ENCODE peak calls at places on chromosomes 6 and 20, in eight cellular contexts. B is heart left ventricle, T is adrenal gland, S is stomach, W is body of pancreas, I is esophagus muscularis mucosa, E is HCT116, R is A549. X is an unnamed sample.
A peak's percentile ranks its signal among the peaks of the same experiment; 100 is the strongest.

GRCh38 chr6:168116446-168116974 is 37.5 kb upstream of the FRMD1 start:
- DNase-seq in S (no peak), R (no peak), E (no peak), I (no peak), T (peak; percentile 0), W (no peak), B (peak; percentile 8), X (no peak)

GRCh38 chr20:19338960-19339359 is 126.5 kb downstream of the SLC24A3 start:
- DNase-seq in E (no peak), B (no peak), W (no peak), T (no peak), I (no peak), R (no peak), S (no peak), X (no peak)

GRCh38 chr20:6632187-6632586 is 135.3 kb upstream of the BMP2 start:
- DNase-seq in S (no peak), E (no peak), R (no peak), T (peak; percentile 73), B (peak; percentile 30), W (peak; percentile 26), I (peak; percentile 70), X (no peak)

GRCh38 chr20:667351-668034 is 8.1 kb downstream of the SCRT2 start:
- DNase-seq in R (peak; percentile 69), T (no peak), B (no peak), E (no peak), S (peak; percentile 68), I (no peak), W (peak; percentile 40), X (peak; percentile 48)

GRCh38 chr20:50701055-50701963 is 10.0 kb upstream of the RIPOR3 start:
- DNase-seq in S (no peak), B (no peak), R (peak; percentile 68), I (no peak), E (no peak), W (no peak), T (no peak), X (no peak)

GRCh38 chr6:142387997-142388815 is 86.4 kb downstream of the ADGRG6 start:
- DNase-seq in W (no peak), S (no peak), R (peak; percentile 55), T (no peak), B (no peak), E (no peak), I (no peak), X (no peak)

GRCh38 chr20:10647909-10648308 is 25.9 kb downstream of the JAG1 start:
- DNase-seq in S (no peak), I (no peak), E (no peak), W (no peak), T (no peak), B (no peak), R (no peak), X (no peak)

GRCh38 chr20:55232647-55233046 is 757.3 kb downstream of the DOK5 start:
- DNase-seq in R (no peak), B (no peak), S (no peak), T (no peak), I (no peak), W (no peak), E (no peak), X (no peak)

GRCh38 chr6:100260584-100260983 is 204.1 kb downstream of the SIM1 start:
- DNase-seq in R (no peak), I (no peak), T (no peak), S (no peak), E (no peak), W (no peak), B (no peak), X (no peak)

GRCh38 chr20:20404546-20405092 is 36.7 kb downstream of the INSM1 start:
- DNase-seq in T (no peak), S (no peak), R (no peak), W (no peak), B (no peak), I (no peak), E (no peak), X (no peak)

GRCh38 chr6:169933251-169933821 is 181.9 kb downstream of the ERMARD start:
- DNase-seq in R (no peak), B (no peak), E (no peak), T (no peak), S (peak; percentile 70), I (peak; percentile 87), W (peak; percentile 66), X (no peak)

GRCh38 chr6:168032383-168032760 is 34.9 kb downstream of the KIF25 start:
- DNase-seq in W (no peak), T (no peak), B (no peak), I (peak; percentile 80), R (no peak), S (no peak), E (no peak), X (no peak)

GRCh38 chr20:50083034-50083433 is 29.9 kb downstream of the UBE2V1 start:
- DNase-seq in W (peak; percentile 7), E (no peak), T (no peak), B (no peak), S (no peak), I (no peak), R (no peak), X (no peak)

GRCh38 chr20:59962155-59962554 is 3.9 kb downstream of the CDH26 start:
- DNase-seq in R (no peak), I (no peak), B (no peak), E (no peak), W (no peak), T (no peak), S (no peak), X (no peak)

GRCh38 chr20:56285496-56285895 is 37.0 kb downstream of the MC3R start:
- DNase-seq in T (peak; percentile 52), I (no peak), S (no peak), W (no peak), B (no peak), E (no peak), R (no peak), X (no peak)

DNA sequence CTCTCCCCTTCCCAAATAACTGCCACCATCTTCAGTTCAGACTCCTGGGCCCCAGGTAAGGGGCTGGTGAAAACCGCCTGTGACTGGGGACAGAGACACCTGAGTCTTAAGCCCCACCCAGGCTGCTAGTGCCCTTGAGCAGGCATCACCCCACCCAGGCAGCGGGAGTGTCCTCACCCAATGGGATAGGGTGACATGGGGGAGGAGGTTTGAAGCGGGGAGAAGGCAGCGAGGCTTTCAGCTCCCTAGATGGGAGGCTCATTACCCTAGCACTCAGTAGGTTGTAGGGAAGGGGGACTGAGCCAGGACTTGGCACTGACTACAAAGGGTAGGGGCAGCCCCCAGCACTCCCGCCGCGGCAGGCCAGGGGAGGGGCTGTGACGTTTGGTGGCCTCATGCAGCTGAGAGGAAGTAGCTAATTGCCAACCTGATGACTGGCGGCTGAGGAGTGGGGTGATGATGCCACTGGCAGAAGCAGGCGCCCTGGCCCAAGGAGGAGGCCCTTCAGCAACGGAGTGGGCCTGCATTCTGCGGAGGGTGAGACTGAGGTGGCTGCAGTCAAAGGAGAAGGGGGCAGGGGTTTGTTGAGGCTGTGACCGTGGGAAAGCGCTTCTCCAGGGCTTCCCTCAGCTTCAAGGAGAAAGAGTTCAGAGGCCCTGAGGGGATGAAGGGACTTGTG is 126.9 kb downstream of the MRPL14 start:
- DNase-seq in T (no peak), W (peak; percentile 41), R (no peak), S (no peak), E (peak; percentile 65), B (no peak), I (no peak), X (no peak)
- TF ChIP-seq POLR2A in T (no peak), W (no peak), R (no peak), S (no peak), E (no peak), B (no peak), I (no peak), X (no peak)

GRCh38 chr6:137389150-137389664 is 105.0 kb downstream of the OLIG3 start:
- DNase-seq in R (no peak), E (no peak), T (peak; percentile 18), I (no peak), B (no peak), W (no peak), S (no peak), X (no peak)

GRCh38 chr6:137391061-137391814 is 103.0 kb downstream of the OLIG3 start:
- DNase-seq in S (no peak), T (no peak), B (no peak), I (no peak), R (no peak), E (no peak), W (no peak), X (no peak)

GRCh38 chr6:137390264-137390787 is 103.9 kb downstream of the OLIG3 start:
- DNase-seq in W (no peak), T (no peak), R (no peak), E (no peak), B (no peak), S (no peak), I (no peak), X (no peak)

DNA sequence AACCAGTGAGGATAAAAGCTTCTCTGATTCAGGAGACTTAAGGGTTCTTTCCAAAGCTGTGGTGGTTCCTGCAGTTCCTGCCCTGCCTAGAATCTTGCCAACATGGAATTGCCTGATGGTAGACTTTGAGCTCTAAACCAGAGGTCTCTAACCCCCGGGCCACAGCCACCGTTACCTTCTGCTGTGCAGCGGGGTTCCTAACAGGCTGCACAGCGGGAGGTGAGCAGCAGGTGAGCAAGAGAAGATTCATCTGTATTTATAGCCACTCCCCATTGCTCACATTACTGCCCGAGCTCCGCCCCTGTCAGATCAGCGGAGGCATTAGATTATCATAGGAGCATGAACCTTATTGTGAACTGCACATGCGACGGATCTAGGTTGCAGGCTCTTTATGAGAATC is 106.8 kb downstream of the OLIG3 start:
- DNase-seq in B (no peak), T (no peak), S (no peak), E (no peak), W (no peak), R (no peak), I (no peak), X (no peak)
- H3K27ac ChIP-seq in B (no peak overlapping the region), T (no peak overlapping the region), S (no peak overlapping the region), E (no peak overlapping the region), W (no peak overlapping the region), R (no peak overlapping the region), I (no peak overlapping the region), X (no peak overlapping the region)

DNA sequence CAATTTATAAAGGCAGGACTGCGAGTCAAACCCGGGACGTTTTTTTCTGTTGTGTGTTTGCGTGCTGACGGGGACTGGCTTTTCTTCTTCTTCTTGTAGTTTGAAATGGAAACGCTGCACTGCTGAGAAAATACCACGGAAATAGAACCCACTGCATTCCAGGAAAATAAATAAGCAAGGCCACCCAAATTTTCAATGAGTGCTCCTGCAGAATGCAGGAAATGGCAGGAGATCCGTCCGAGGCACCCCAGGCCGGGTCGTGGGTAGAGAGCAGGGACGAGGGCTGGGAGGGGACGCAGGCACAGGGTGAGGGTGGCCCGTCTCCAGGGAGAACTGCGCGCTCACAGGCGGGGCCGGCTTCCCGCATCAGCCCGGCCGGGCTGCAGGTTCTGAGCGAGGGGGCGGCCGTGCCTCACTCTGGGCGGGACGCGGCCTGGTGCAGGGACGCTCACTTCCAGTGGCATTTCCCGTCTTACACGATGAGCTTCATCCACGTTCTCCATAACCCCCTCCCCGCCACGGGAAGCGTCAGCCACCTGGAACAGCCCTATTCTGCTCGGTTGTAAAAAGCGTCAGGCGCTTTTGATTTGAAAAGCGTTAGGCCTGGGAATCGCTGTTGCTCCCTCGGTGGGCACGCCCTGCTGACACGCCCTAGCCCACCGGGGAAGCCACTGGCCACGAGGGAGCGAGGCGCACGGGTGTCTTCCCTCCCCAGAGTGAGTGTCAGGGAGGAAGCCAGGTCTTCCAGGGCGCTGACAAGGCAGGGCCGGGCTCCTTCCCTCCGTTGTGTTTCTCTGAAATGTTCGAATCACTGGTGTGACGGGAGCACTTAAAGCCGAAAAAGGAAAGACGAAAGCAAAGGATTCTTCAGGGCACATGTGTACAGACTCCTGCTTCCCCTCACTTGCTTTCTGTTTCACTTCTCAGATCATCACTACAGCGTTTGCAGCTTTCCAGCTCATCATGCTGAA is 17.9 kb upstream of the EXOC2 start:
- DNase-seq in R (peak; percentile 18), I (no peak), E (no peak), W (peak; percentile 40), B (peak; percentile 71), T (peak; percentile 67), S (peak; percentile 61), X (no peak)
- TF ChIP-seq POLR2A in R (peak; percentile 14), I (no peak), E (no peak), W (no peak), B (peak; percentile 34), T (no peak), S (no peak), X (no peak)

GRCh38 chr6:4772750-4773149 is 3.5 kb upstream of the CDYL start:
- DNase-seq in B (no peak), R (no peak), S (no peak), W (no peak), I (no peak), T (no peak), E (no peak), X (no peak)
- H3K27ac ChIP-seq in B (no peak overlapping the region), R (no peak overlapping the region), S (no peak overlapping the region), W (no peak overlapping the region), I (no peak overlapping the region), T (no peak overlapping the region), E (no peak overlapping the region), X (no peak overlapping the region)